ENCODE peak calls at places on chromosomes 6 and 20, in four cellular contexts. T, G, D and K are unnamed samples.

GRCh38 chr6:72787521-72788031 is 165.7 kb downstream of the KCNQ5 start:
- DNase-seq in T (peak), G (no peak), D (no peak), K (no peak)

GRCh38 chr20:13322621-13323020 is 101.5 kb downstream of the ISM1 start:
- DNase-seq in T (no peak), G (no peak), D (no peak), K (no peak)

GRCh38 chr6:117605169-117605826 is 3.0 kb upstream of the GOPC start:
- DNase-seq in T (peak), G (no peak), D (no peak), K (no peak)

GRCh38 chr20:43722153-43722505 is 4.7 kb downstream of the GTSF1L start:
- DNase-seq in T (no peak), G (no peak), D (no peak), K (no peak)

GRCh38 chr6:44203955-44204354 is 12.8 kb upstream of the MYMX start:
- DNase-seq in T (no peak), G (no peak), D (no peak), K (no peak)

GRCh38 chr6:12782136-12782535 is 65.6 kb downstream of the PHACTR1 start:
- DNase-seq in T (no peak), G (no peak), D (no peak), K (no peak)

GRCh38 chr6:160137130-160137988 is 15.7 kb downstream of the SLC22A1 start:
- DNase-seq in T (no peak), G (no peak), D (no peak), K (no peak)

GRCh38 chr20:11389188-11389587 is 528.5 kb upstream of the BTBD3 start:
- DNase-seq in T (no peak), G (no peak), D (no peak), K (no peak)

GRCh38 chr6:90350689-90351554 is 54.3 kb upstream of the BACH2 start:
- DNase-seq in T (no peak), G (peak), D (no peak), K (no peak)

GRCh38 chr6:26249959-26250805 is 114.8 kb upstream of the BTN3A2 start:
- DNase-seq in T (peak), G (peak), D (peak), K (peak)

GRCh38 chr6:139852484-139853140 is 478.2 kb upstream of the CITED2 start:
- DNase-seq in T (peak), G (no peak), D (no peak), K (no peak)

GRCh38 chr6:87697581-87698552 is 4.2 kb downstream of the AKIRIN2 start:
- DNase-seq in T (peak), G (no peak), D (no peak), K (no peak)

GRCh38 chr6:41209547-41209951 is 8.6 kb upstream of the TREML2 start:
- DNase-seq in T (no peak), G (no peak), D (no peak), K (no peak)

GRCh38 chr20:37430778-37431460 is 85.0 kb downstream of the SRC start:
- DNase-seq in T (no peak), G (no peak), D (no peak), K (no peak)

GRCh38 chr6:7165002-7165735 is 57.4 kb downstream of the RREB1 start:
- DNase-seq in T (no peak), G (no peak), D (no peak), K (no peak)

GRCh38 chr6:87718662-87719433 is 16.8 kb upstream of the AKIRIN2 start:
- DNase-seq in T (no peak), G (no peak), D (no peak), K (no peak)

GRCh38 chr6:151374024-151374423 is 17.3 kb downstream of the ZBTB2 start:
- DNase-seq in T (no peak), G (no peak), D (no peak), K (no peak)

GRCh38 chr6:105926318-105926717 is 159.8 kb upstream of the PRDM1 start:
- DNase-seq in T (no peak), G (no peak), D (no peak), K (no peak)

GRCh38 chr6:42140051-42140450 is 2.4 kb downstream of the C6orf132 start:
- DNase-seq in T (no peak), G (no peak), D (no peak), K (no peak)

GRCh38 chr6:109184638-109185037 is 89.3 kb downstream of the CEP57L1 start:
- DNase-seq in T (no peak), G (no peak), D (no peak), K (no peak)

GRCh38 chr20:22567944-22568871 is 16.2 kb downstream of the FOXA2 start:
- DNase-seq in T (no peak), G (no peak), D (peak), K (no peak)

GRCh38 chr6:142071981-142072380 is 60.7 kb upstream of the GJE1 start:
- DNase-seq in T (no peak), G (no peak), D (peak), K (no peak)

GRCh38 chr6:170188571-170189001 is 102.3 kb downstream of the DLL1 start:
- DNase-seq in T (no peak), G (no peak), D (no peak), K (no peak)

GRCh38 chr20:6008254-6008653 is 45.6 kb downstream of the LRRN4 start:
- DNase-seq in T (peak), G (no peak), D (no peak), K (no peak)

GRCh38 chr6:148217051-148217450 is 125.6 kb upstream of the SASH1 start:
- DNase-seq in T (no peak), G (no peak), D (no peak), K (no peak)

GRCh38 chr6:45038226-45038625 is 289.9 kb upstream of the RUNX2 start:
- DNase-seq in T (no peak), G (no peak), D (no peak), K (no peak)

GRCh38 chr6:81594501-81594900 is 158.0 kb downstream of the TENT5A start:
- DNase-seq in T (no peak), G (no peak), D (no peak), K (no peak)

GRCh38 chr6:123503619-123504018 is 133.1 kb downstream of the TRDN start:
- DNase-seq in T (no peak), G (no peak), D (no peak), K (no peak)

GRCh38 chr20:50967621-50968020 is 9.0 kb downstream of the MOCS3 start:
- DNase-seq in T (no peak), G (no peak), D (no peak), K (no peak)

GRCh38 chr6:51608932-51609331 is 478.5 kb downstream of the PKHD1 start:
- DNase-seq in T (no peak), G (no peak), D (no peak), K (no peak)

GRCh38 chr6:868212-868611 is 175.3 kb upstream of the EXOC2 start:
- DNase-seq in T (no peak), G (no peak), D (no peak), K (no peak)

GRCh38 chr20:60964911-60965310 is 287.1 kb upstream of the CDH4 start:
- DNase-seq in T (no peak), G (no peak), D (no peak), K (no peak)

GRCh38 chr6:28606424-28607391 is 81.0 kb downstream of the GPX5 start:
- DNase-seq in T (peak), G (no peak), D (peak), K (peak)
- TF ChIP-seq CTCF in T (peak), G (no peak), D (no peak), K (peak)

DNA sequence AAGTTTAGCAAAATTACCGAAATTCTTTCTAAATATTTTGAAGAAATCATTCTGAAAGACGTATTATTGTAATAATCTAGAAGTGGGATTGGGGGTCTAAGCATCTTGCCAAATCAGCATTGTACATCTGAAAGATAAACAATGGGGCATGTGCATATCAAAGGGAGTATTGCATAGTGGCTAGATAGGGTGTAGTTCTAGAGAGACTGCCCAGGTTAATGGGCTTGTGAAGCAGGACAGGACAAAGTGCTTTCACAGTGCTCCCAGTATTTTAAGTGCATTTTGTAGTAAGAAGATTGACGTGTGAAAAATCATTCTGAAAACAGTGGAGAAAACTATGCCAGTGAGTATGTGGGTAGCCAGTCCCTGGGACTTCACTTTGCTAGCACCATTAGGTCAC is 236.8 kb downstream of the ZFAND3 start:
- DNase-seq in T (no peak), G (no peak), D (no peak), K (no peak)
- TF ChIP-seq CTCF in T (no peak), G (no peak), D (no peak), K (no peak)

DNA sequence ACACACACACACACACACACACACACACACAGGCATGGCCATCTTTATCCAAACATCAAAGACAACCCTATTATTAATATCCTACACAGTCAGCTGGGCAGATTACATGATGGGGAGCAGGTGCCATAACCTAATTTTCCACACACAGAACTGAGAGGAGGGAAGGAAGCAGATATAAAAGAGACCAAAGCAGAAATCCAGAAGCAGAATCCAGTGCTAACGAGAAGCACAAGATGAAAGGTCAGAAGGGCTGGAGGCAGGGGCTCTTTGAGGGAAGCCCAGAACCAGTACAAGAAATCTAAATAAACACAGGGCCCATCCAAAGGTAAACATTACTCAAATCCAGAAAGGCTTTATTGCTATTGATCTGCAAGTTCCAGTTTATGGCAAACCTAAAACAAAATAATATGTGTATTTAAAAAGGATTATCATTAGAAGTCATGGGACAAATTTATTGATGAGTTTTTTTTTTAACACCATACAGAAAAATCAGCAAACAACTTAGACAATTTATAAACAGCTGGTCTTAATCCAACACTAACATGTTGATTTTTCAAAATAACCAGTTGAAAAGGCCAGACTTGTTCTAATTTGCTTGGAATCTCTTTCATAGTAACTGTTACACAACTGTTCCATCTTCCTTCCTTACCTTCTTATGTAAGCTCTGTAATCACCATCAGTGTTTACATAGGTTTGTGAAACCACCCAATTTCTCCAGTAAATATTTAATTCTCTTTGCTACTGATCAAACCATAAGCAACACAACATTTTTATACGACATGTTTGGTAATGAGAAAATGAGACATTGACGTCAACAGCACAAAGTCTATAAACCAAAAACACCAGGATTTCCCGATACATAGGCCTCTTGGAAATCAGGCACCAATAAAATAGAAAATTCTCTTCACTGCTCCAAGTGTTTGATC is 34.2 kb downstream of the SLC23A2 start:
- DNase-seq in T (no peak), G (no peak), D (no peak), K (no peak)
- TF ChIP-seq CTCF in T (no peak), G (no peak), D (no peak), K (no peak)

GRCh38 chr6:114344971-114345274 is 2.1 kb upstream of the HS3ST5 start:
- DNase-seq in T (no peak), G (no peak), D (no peak), K (no peak)

GRCh38 chr6:114344216-114344970 is 1.6 kb upstream of the HS3ST5 start:
- DNase-seq in T (no peak), G (no peak), D (no peak), K (no peak)

GRCh38 chr6:114343782-114344144 is 940 bp upstream of the HS3ST5 start:
- DNase-seq in T (no peak), G (no peak), D (no peak), K (no peak)

GRCh38 chr6:114342086-114342825 is 567 bp downstream of the HS3ST5 start:
- DNase-seq in T (no peak), G (no peak), D (peak), K (peak)

GRCh38 chr6:114342826-114343781 is at the start of gene HS3ST5:
- DNase-seq in T (peak), G (no peak), D (peak), K (peak)
- TF ChIP-seq CTCF in T (peak), G (no peak), D (peak), K (peak)